ENCODE peak calls at places on chromosomes 16 and 17, in five cellular contexts. T is ovary, G is lung, B is endothelial cell, W is A549. Y is an unnamed sample.

GRCh38 chr16:88455610-88456355 is 2.7 kb downstream of the ZFPM1 start:
- DNase-seq in T (peak; percentile 53), G (peak; percentile 43), B (peak; percentile 53), W (peak; percentile 55), Y (no peak)

GRCh38 chr17:4771519-4772234 is at the start of gene TM4SF5:
- DNase-seq in T (no peak), G (no peak), B (no peak), W (no peak), Y (no peak)

GRCh38 chr16:74169687-74170522 is 126.7 kb upstream of the PSMD7 start:
- DNase-seq in T (no peak), G (no peak), B (no peak), W (no peak), Y (no peak)

GRCh38 chr16:8541868-8542267 is 48.4 kb downstream of the TMEM114 start:
- DNase-seq in T (no peak), G (no peak), B (no peak), W (no peak), Y (no peak)

GRCh38 chr17:65797809-65798208 is 236.4 kb upstream of the AXIN2 start:
- DNase-seq in T (no peak), G (no peak), B (peak; percentile 30), W (no peak), Y (no peak)

GRCh38 chr17:77288115-77288619 is 147.4 kb downstream of the SEC14L1 start:
- DNase-seq in T (no peak), G (no peak), B (no peak), W (no peak), Y (no peak)

GRCh38 chr16:87416826-87417471 is 24.8 kb downstream of the MAP1LC3B start:
- DNase-seq in T (peak; percentile 56), G (no peak), B (no peak), W (peak; percentile 15), Y (no peak)

GRCh38 chr17:79741751-79742588 is 11.2 kb downstream of the ENPP7 start:
- DNase-seq in T (peak; percentile 82), G (peak; percentile 62), B (peak; percentile 96), W (peak; percentile 93), Y (peak; percentile 80)

GRCh38 chr16:65024649-65025243 is 97.1 kb downstream of the CDH11 start:
- DNase-seq in T (no peak), G (no peak), B (peak; percentile 14), W (no peak), Y (no peak)

GRCh38 chr17:7803981-7804380 is 30.0 kb upstream of the KDM6B start:
- DNase-seq in T (no peak), G (peak; percentile 70), B (no peak), W (no peak), Y (no peak)

GRCh38 chr16:3992297-3993051 is 112.0 kb upstream of the CREBBP start:
- DNase-seq in T (no peak), G (peak; percentile 75), B (no peak), W (no peak), Y (no peak)

GRCh38 chr16:27598226-27598625 is 48.3 kb downstream of the KATNIP start:
- DNase-seq in T (no peak), G (no peak), B (no peak), W (no peak), Y (no peak)

GRCh38 chr16:11955713-11956123 is 9.3 kb upstream of the TNFRSF17 start:
- DNase-seq in T (no peak), G (no peak), B (no peak), W (no peak), Y (no peak)

GRCh38 chr17:6940186-6940649 is 55.6 kb upstream of the ALOX12 start:
- DNase-seq in T (no peak), G (no peak), B (no peak), W (no peak), Y (no peak)

GRCh38 chr17:59761385-59762021 is 54.0 kb downstream of the VMP1 start:
- DNase-seq in T (no peak), G (no peak), B (no peak), W (no peak), Y (no peak)

GRCh38 chr16:68346892-68347480 is 36.2 kb downstream of the PRMT7 start:
- DNase-seq in T (no peak), G (no peak), B (no peak), W (no peak), Y (no peak)

GRCh38 chr16:68345351-68345810 is 34.6 kb downstream of the PRMT7 start:
- DNase-seq in T (no peak), G (no peak), B (no peak), W (no peak), Y (peak; percentile 58)

GRCh38 chr16:68347605-68348004 is 36.8 kb downstream of the PRMT7 start:
- DNase-seq in T (no peak), G (no peak), B (no peak), W (no peak), Y (no peak)

GRCh38 chr16:68344252-68344651 is 33.4 kb downstream of the PRMT7 start:
- DNase-seq in T (no peak), G (no peak), B (no peak), W (no peak), Y (peak; percentile 46)

DNA sequence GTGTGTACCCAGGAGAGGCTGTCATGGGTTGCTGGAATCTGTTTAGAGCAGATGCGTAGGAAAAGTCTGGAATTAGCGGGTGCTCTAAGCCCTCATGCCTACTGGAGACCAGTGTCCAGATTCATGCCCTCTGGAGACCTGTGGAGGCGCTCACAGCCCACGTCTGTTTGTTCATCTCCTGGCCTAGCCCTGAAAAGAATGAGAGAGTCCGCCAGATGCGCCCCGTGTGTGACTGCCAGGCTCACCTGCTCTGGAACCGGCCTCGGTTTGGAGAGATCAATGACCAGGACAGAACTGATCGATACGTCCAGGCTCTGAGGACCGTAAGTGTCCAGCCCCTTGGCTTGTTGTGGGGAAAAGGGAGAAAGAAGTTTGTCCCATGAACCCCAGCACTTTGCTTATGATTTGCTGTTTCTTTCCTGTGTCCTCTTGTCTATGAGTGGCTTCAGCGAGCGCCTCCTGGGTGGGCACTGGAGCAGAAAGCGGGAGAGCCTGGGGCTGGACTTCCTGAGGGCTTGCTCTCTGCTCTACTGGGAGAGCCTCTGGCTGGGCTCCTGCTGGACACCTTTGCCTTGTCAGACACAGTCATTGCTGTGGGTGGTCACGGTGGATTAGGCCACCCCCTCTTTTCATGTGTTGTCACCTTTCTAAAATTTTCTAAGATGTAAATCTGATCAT is 35.3 kb downstream of the PRMT7 start:
- DNase-seq in T (no peak), G (no peak), B (no peak), W (no peak), Y (no peak)
- TF ChIP-seq CTCF in T (no peak), G (no peak), B (no peak), W (no peak), Y (no peak)

DNA sequence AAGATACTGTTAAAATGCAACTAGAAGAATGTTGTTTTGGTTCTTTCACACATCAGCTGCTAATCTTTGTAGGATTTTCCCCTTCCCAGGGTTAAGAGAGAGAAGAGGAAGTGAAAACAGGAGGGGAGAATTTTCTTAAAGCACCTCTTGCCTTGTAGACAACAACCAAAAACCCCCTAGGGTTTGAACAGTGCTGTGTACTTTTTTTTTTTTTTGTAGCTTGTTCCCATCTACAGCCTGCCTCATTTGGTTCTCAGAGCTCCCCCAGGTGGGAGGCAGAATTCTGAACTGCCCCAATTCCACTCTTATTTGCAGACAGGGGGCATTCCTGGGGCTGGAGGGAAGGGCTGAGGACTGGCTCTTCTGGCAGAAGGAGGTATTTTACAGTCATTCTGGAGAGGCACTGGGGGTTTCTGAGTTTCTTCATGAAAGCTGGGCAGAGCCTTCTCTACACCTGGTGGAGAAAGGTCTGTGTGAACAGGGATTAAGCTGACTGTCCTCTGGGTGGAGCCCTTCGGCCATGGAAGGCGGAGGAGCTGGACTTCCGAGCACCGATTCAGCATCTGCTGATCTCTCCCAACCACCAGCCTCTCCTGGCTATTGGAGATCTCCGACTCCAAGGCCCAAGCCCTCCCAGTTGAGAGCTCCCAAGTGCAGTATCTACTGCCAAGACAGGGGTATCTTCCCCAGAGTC is 32.2 kb downstream of the SMARCE1 start:
- DNase-seq in T (peak; percentile 72), G (peak; percentile 46), B (peak; percentile 52), W (peak; percentile 91), Y (no peak)
- TF ChIP-seq CTCF in T (peak; percentile 31), G (no peak), B (peak; percentile 21), W (peak; percentile 93), Y (peak; percentile 39)

GRCh38 chr17:66975614-66976378 is 11.3 kb downstream of the CACNG4 start:
- DNase-seq in T (no peak), G (no peak), B (peak; percentile 34), W (peak; percentile 70), Y (no peak)
- TF ChIP-seq CTCF in T (no peak), G (no peak), B (no peak), W (peak; percentile 53), Y (peak; percentile 36)

GRCh38 chr17:61463068-61463980 is 11.1 kb downstream of the TBX4 start:
- DNase-seq in T (peak; percentile 17), G (no peak), B (no peak), W (no peak), Y (no peak)
- TF ChIP-seq CTCF in T (no peak), G (no peak), B (no peak), W (no peak), Y (no peak)

DNA sequence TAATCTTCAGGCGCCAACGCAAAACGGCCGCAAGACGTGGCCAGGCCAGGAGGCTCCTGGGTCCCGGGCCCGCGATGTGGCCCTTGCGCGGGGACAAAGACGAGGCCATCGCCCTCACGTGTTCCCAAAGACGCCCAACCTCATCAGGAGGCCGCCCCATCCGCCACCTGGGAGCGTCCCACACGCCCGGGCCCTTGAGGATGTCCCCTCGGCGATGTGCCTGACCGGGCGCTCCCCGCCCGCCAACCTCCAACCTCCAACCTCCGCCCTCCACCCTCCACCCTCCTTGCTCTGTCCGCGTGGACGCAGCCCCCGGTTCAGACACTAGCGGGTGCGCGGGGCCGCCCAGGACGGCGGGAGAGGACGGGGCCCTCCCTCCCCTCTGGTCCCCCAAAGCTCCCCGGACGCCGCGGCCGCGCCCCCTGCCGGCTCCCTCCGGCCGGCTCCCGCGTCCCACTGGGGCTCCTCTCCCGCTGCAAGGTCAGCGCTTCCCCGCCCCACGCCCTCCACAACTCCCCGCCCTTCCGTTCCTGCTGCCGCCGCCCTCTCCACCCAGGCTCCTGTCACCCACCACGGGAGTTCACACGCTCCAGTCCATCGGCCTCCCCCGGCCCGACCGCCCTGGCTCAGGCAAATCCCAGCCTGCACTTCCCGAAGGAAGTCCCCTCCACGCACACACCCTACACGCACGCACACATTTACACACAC is 250.8 kb upstream of the RPL38 start:
- DNase-seq in T (no peak), G (no peak), B (peak; percentile 58), W (peak; percentile 82), Y (peak; percentile 23)
- TF ChIP-seq CTCF in T (no peak), G (peak; percentile 8), B (peak; percentile 25), W (peak; percentile 72), Y (peak; percentile 51)

GRCh38 chr17:81042606-81043005 is 7.7 kb downstream of the BAIAP2 start:
- DNase-seq in T (no peak), G (no peak), B (no peak), W (no peak), Y (no peak)

GRCh38 chr17:81037783-81038733 is 3.1 kb downstream of the BAIAP2 start:
- DNase-seq in T (peak; percentile 71), G (peak; percentile 64), B (no peak), W (no peak), Y (no peak)

GRCh38 chr17:81039096-81039495 is 4.1 kb downstream of the BAIAP2 start:
- DNase-seq in T (no peak), G (no peak), B (no peak), W (no peak), Y (no peak)

GRCh38 chr17:81040791-81041337 is 5.9 kb downstream of the BAIAP2 start:
- DNase-seq in T (no peak), G (no peak), B (peak; percentile 56), W (peak; percentile 77), Y (no peak)

GRCh38 chr17:81039854-81040758 is 5.2 kb downstream of the BAIAP2 start:
- DNase-seq in T (peak; percentile 74), G (no peak), B (no peak), W (no peak), Y (no peak)
- TF ChIP-seq CTCF in T (no peak), G (no peak), B (no peak), W (no peak), Y (no peak)